ENCODE peak calls at places on chromosomes 4 and X, in four cellular contexts. One of them, this sample, is unnamed.

GRCh38 chr4:157121396-157121795 is 45.4 kb downstream of the GLRB start:
- DNase-seq in body of pancreas: no peak
- DNase-seq in RWPE2: no peak
- DNase-seq in CD8-positive, alpha-beta T cell: no peak
- DNase-seq in this sample: peak; percentile 38

GRCh38 chrX:42496239-42496638 is 281.7 kb downstream of the PPP1R2C start:
- DNase-seq in body of pancreas: no peak
- DNase-seq in RWPE2: no peak
- DNase-seq in CD8-positive, alpha-beta T cell: no peak
- DNase-seq in this sample: no peak

GRCh38 chrX:150436200-150436599 is 73.1 kb downstream of the MAMLD1 start:
- DNase-seq in RWPE2: no peak
- DNase-seq in body of pancreas: no peak
- DNase-seq in CD8-positive, alpha-beta T cell: no peak
- DNase-seq in this sample: no peak

GRCh38 chrX:39957816-39958561 is 139.8 kb downstream of the BCOR start:
- DNase-seq in CD8-positive, alpha-beta T cell: no peak
- DNase-seq in body of pancreas: no peak
- DNase-seq in RWPE2: no peak
- DNase-seq in this sample: no peak

GRCh38 chr4:137981277-137981676 is 260.9 kb downstream of the SLC7A11 start:
- DNase-seq in body of pancreas: no peak
- DNase-seq in CD8-positive, alpha-beta T cell: no peak
- DNase-seq in RWPE2: no peak
- DNase-seq in this sample: no peak

GRCh38 chrX:123282241-123282640 is 98.2 kb downstream of the GRIA3 start:
- DNase-seq in RWPE2: no peak
- DNase-seq in body of pancreas: no peak
- DNase-seq in CD8-positive, alpha-beta T cell: no peak
- DNase-seq in this sample: no peak

GRCh38 chr4:85398276-85398675 is 76.7 kb upstream of the ARHGAP24 start:
- DNase-seq in CD8-positive, alpha-beta T cell: no peak
- DNase-seq in RWPE2: no peak
- DNase-seq in body of pancreas: peak; percentile 16
- DNase-seq in this sample: peak; percentile 19

GRCh38 chrX:133005038-133005437 is 46.6 kb upstream of the HS6ST2 start:
- DNase-seq in body of pancreas: no peak
- DNase-seq in RWPE2: no peak
- DNase-seq in CD8-positive, alpha-beta T cell: no peak
- DNase-seq in this sample: no peak

GRCh38 chrX:133640161-133641015 is 225.1 kb upstream of the GPC4 start:
- DNase-seq in body of pancreas: no peak
- DNase-seq in RWPE2: no peak
- DNase-seq in CD8-positive, alpha-beta T cell: no peak
- DNase-seq in this sample: peak; percentile 52

GRCh38 chr4:3871181-3871852 is 105.1 kb downstream of the ADRA2C start:
- DNase-seq in CD8-positive, alpha-beta T cell: no peak
- DNase-seq in body of pancreas: no peak
- DNase-seq in RWPE2: peak; percentile 56
- DNase-seq in this sample: no peak

GRCh38 chrX:134660627-134661026 is 2.4 kb upstream of the PLAC1 start:
- DNase-seq in CD8-positive, alpha-beta T cell: no peak
- DNase-seq in RWPE2: no peak
- DNase-seq in body of pancreas: no peak
- DNase-seq in this sample: no peak

GRCh38 chr4:140330311-140330900 is 43.0 kb upstream of the SCOC start:
- DNase-seq in RWPE2: no peak
- DNase-seq in body of pancreas: no peak
- DNase-seq in CD8-positive, alpha-beta T cell: no peak
- DNase-seq in this sample: peak; percentile 37

GRCh38 chr4:145098675-145099037 is 545 bp downstream of the ABCE1 start:
- DNase-seq in body of pancreas: peak; percentile 54
- DNase-seq in RWPE2: no peak
- DNase-seq in CD8-positive, alpha-beta T cell: peak; percentile 35
- DNase-seq in this sample: peak; percentile 16

GRCh38 chrX:57270980-57271379 is 15.5 kb upstream of the FAAH2 start:
- DNase-seq in body of pancreas: no peak
- DNase-seq in RWPE2: no peak
- DNase-seq in CD8-positive, alpha-beta T cell: no peak
- DNase-seq in this sample: no peak

GRCh38 chrX:120457766-120458180 is 11.3 kb downstream of the LAMP2 start:
- DNase-seq in CD8-positive, alpha-beta T cell: no peak
- DNase-seq in RWPE2: no peak
- DNase-seq in body of pancreas: no peak
- DNase-seq in this sample: peak; percentile 85

GRCh38 chrX:35288657-35289056 is 346.1 kb downstream of the FAM47B start:
- DNase-seq in CD8-positive, alpha-beta T cell: no peak
- DNase-seq in RWPE2: no peak
- DNase-seq in body of pancreas: no peak
- DNase-seq in this sample: no peak

GRCh38 chrX:30308263-30309138 is 689 bp downstream of the NR0B1 start:
- DNase-seq in RWPE2: no peak
- DNase-seq in CD8-positive, alpha-beta T cell: no peak
- DNase-seq in body of pancreas: no peak
- DNase-seq in this sample: no peak

GRCh38 chr4:153014460-153014859 is 78.3 kb downstream of the FHDC1 start:
- DNase-seq in RWPE2: no peak
- DNase-seq in CD8-positive, alpha-beta T cell: no peak
- DNase-seq in body of pancreas: no peak
- DNase-seq in this sample: no peak

GRCh38 chr4:39699676-39700409 is 1.9 kb downstream of the UBE2K start:
- DNase-seq in RWPE2: no peak
- DNase-seq in body of pancreas: no peak
- DNase-seq in CD8-positive, alpha-beta T cell: no peak
- DNase-seq in this sample: no peak

GRCh38 chr4:81521708-81522107 is 50.0 kb upstream of the RASGEF1B start:
- DNase-seq in CD8-positive, alpha-beta T cell: no peak
- DNase-seq in body of pancreas: no peak
- DNase-seq in RWPE2: no peak
- DNase-seq in this sample: no peak

GRCh38 chr4:110033994-110034393 is 121.3 kb downstream of the EGF start:
- DNase-seq in body of pancreas: peak; percentile 30
- DNase-seq in CD8-positive, alpha-beta T cell: no peak
- DNase-seq in RWPE2: no peak
- DNase-seq in this sample: no peak

GRCh38 chrX:95885074-95885473 is 799.6 kb upstream of the DIAPH2 start:
- DNase-seq in RWPE2: no peak
- DNase-seq in body of pancreas: peak; percentile 3
- DNase-seq in CD8-positive, alpha-beta T cell: no peak
- DNase-seq in this sample: peak; percentile 55

GRCh38 chr4:176444741-176445140 is 125.0 kb downstream of the SPCS3 start:
- DNase-seq in body of pancreas: no peak
- DNase-seq in CD8-positive, alpha-beta T cell: no peak
- DNase-seq in RWPE2: no peak
- DNase-seq in this sample: peak; percentile 71

GRCh38 chrX:120463241-120463640 is 5.9 kb downstream of the LAMP2 start:
- DNase-seq in body of pancreas: peak; percentile 22
- DNase-seq in RWPE2: no peak
- DNase-seq in CD8-positive, alpha-beta T cell: no peak
- DNase-seq in this sample: peak; percentile 39

GRCh38 chr4:20487852-20488251 is 212.4 kb upstream of the PACRGL start:
- DNase-seq in CD8-positive, alpha-beta T cell: no peak
- DNase-seq in RWPE2: no peak
- DNase-seq in body of pancreas: no peak
- DNase-seq in this sample: no peak

GRCh38 chrX:47618923-47619485 is 653 bp downstream of the SYN1 start:
- DNase-seq in RWPE2: no peak
- DNase-seq in body of pancreas: no peak
- DNase-seq in CD8-positive, alpha-beta T cell: no peak
- DNase-seq in this sample: no peak
- H3K4me3 ChIP-seq in RWPE2: peak overlapping the region; percentile 23
- H3K4me3 ChIP-seq in body of pancreas: no peak overlapping the region
- H3K4me3 ChIP-seq in CD8-positive, alpha-beta T cell: no peak overlapping the region
- H3K4me3 ChIP-seq in this sample: peak overlapping the region; percentile 32

DNA sequence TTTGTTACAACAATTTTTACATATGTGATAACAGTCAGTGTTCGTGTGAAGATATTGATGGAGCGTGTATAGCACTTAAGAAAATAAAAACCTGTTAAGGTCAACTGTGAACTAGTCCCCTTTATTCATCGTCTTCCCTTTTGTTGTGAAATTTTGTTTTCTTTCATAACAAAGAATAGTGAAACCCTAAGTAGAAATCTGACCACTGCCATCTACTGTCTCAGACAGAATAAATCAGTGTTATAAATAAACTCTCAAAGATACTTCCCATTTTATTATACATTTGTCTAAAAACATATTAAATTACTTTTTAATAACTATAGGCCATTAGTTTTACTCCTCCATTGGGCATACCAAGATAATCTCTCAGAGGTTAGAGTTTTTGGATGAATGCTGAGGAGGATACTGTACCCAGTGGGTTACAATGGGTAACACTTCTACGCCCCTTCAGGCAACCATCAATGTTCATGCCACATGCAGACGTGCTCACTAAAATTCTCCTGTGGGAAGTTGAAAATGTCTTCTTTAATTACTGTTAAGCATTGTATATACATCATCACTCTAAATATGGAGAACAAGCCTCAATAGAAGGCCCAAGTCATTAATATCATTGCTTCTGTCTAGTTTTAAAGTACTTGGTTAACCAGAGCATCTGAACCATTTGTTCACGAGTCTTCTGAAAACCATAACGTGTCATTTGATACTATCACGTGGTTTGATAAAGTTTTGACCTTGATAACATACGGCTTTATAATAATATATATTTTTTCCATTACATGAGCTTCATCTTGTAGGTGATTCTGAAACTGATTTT is 171.2 kb downstream of the TMA16 start:
- DNase-seq in CD8-positive, alpha-beta T cell: no peak
- DNase-seq in body of pancreas: no peak
- DNase-seq in RWPE2: no peak
- DNase-seq in this sample: no peak
- TF ChIP-seq CTCF in CD8-positive, alpha-beta T cell: no peak
- TF ChIP-seq CTCF in body of pancreas: no peak
- TF ChIP-seq CTCF in RWPE2: no peak
- TF ChIP-seq CTCF in this sample: no peak

GRCh38 chrX:153725039-153725831 is 579 bp downstream of the ABCD1 start:
- DNase-seq in RWPE2: no peak
- DNase-seq in body of pancreas: peak; percentile 21
- DNase-seq in CD8-positive, alpha-beta T cell: no peak
- DNase-seq in this sample: no peak

GRCh38 chrX:153727108-153727931 is 2.7 kb downstream of the ABCD1 start:
- DNase-seq in RWPE2: no peak
- DNase-seq in body of pancreas: peak; percentile 84
- DNase-seq in CD8-positive, alpha-beta T cell: no peak
- DNase-seq in this sample: no peak

GRCh38 chrX:153726286-153727107 is 1.8 kb downstream of the ABCD1 start:
- DNase-seq in CD8-positive, alpha-beta T cell: peak; percentile 29
- DNase-seq in body of pancreas: peak; percentile 74
- DNase-seq in RWPE2: no peak
- DNase-seq in this sample: no peak

GRCh38 chrX:153724252-153725038 is at the start of the genes ABCD1 and BCAP31:
- DNase-seq in RWPE2: peak; percentile 82
- DNase-seq in CD8-positive, alpha-beta T cell: peak; percentile 85
- DNase-seq in body of pancreas: peak; percentile 89
- DNase-seq in this sample: peak; percentile 44

DNA sequence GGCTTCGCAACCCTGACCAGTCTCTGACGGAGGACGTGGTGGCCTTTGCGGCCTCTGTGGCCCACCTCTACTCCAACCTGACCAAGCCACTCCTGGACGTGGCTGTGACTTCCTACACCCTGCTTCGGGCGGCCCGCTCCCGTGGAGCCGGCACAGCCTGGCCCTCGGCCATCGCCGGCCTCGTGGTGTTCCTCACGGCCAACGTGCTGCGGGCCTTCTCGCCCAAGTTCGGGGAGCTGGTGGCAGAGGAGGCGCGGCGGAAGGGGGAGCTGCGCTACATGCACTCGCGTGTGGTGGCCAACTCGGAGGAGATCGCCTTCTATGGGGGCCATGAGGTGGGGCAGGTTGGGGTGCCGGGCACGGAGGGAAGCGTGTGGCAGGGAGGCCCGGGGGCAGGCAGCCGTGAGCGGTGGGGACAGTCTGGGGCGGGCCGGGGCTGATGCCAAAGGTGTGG is 1.2 kb downstream of the ABCD1 start:
- DNase-seq in RWPE2: no peak
- DNase-seq in CD8-positive, alpha-beta T cell: no peak
- DNase-seq in body of pancreas: no peak
- DNase-seq in this sample: no peak
- H3K4me3 ChIP-seq in RWPE2: no peak overlapping the region
- H3K4me3 ChIP-seq in CD8-positive, alpha-beta T cell: no peak overlapping the region
- H3K4me3 ChIP-seq in body of pancreas: no peak overlapping the region
- H3K4me3 ChIP-seq in this sample: peak overlapping the region; percentile 15

GRCh38 chr4:142124874-142125273 is 488.5 kb downstream of the IL15 start:
- DNase-seq in body of pancreas: no peak
- DNase-seq in CD8-positive, alpha-beta T cell: no peak
- DNase-seq in RWPE2: no peak
- DNase-seq in this sample: no peak

GRCh38 chr4:142128529-142128928 is 492.1 kb downstream of the IL15 start:
- DNase-seq in body of pancreas: peak; percentile 2
- DNase-seq in CD8-positive, alpha-beta T cell: no peak
- DNase-seq in RWPE2: no peak
- DNase-seq in this sample: peak; percentile 28

GRCh38 chr4:142129931-142130330 is 493.5 kb downstream of the IL15 start:
- DNase-seq in CD8-positive, alpha-beta T cell: no peak
- DNase-seq in RWPE2: no peak
- DNase-seq in body of pancreas: no peak
- DNase-seq in this sample: no peak

GRCh38 chr4:142129473-142129872 is 493.1 kb downstream of the IL15 start:
- DNase-seq in RWPE2: no peak
- DNase-seq in CD8-positive, alpha-beta T cell: no peak
- DNase-seq in body of pancreas: no peak
- DNase-seq in this sample: no peak

GRCh38 chr4:142126890-142127497 is 490.6 kb downstream of the IL15 start:
- DNase-seq in CD8-positive, alpha-beta T cell: peak; percentile 64
- DNase-seq in RWPE2: no peak
- DNase-seq in body of pancreas: peak; percentile 71
- DNase-seq in this sample: peak; percentile 74
- TF ChIP-seq CTCF in CD8-positive, alpha-beta T cell: peak; percentile 97
- TF ChIP-seq CTCF in RWPE2: peak; percentile 95
- TF ChIP-seq CTCF in body of pancreas: peak; percentile 77
- TF ChIP-seq CTCF in this sample: peak; percentile 68

DNA sequence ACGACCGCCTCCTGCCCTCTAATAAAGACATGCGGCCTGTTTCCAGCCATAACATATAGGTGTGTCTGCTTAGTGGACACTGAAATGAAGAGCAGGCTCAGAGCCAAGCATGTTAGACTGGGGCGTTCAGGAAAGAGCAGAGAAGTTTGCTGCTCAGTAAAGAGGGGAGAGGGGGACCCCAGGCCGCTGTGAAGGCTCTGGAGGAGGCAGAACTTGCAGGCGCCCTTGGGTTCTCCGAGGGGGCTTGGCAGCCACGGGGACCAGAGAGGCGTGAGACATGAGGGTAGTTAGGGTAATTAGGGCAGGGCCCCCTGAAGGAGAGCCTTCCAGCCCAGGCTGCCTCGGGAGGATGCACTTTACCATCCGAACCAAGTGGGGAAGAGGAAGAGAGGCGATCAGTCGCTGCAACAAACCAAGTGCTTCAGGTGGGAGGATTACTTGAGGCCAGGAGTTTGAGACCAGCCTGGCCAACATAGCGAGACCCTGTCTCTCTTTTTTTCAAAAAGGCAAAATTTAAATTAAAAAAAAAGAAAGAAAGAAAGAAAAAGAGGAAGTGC is 46.6 kb upstream of the CDKN2AIP start:
- DNase-seq in body of pancreas: no peak
- DNase-seq in CD8-positive, alpha-beta T cell: no peak
- DNase-seq in RWPE2: no peak
- DNase-seq in this sample: no peak
- H3K4me3 ChIP-seq in body of pancreas: peak overlapping the region; percentile 29
- H3K4me3 ChIP-seq in CD8-positive, alpha-beta T cell: peak overlapping the region; percentile 83
- H3K4me3 ChIP-seq in RWPE2: peak overlapping the region; percentile 28
- H3K4me3 ChIP-seq in this sample: peak overlapping the region; percentile 42